ENCODE peak calls at places on chromosomes 12 and 14, in five cellular contexts. C is BE2C; W is neural crest cell; O is H54; P is stimulated activated CD4-positive, alpha-beta T cell treated with anti-CD3 and anti-CD28 coated beads, TNF-alpha, amount 100 ng/mL, for 4 hours. Y is an unnamed sample.
A peak's percentile ranks its signal among the peaks of the same experiment; 100 is the strongest.

GRCh38 chr14:89617471-89618291 is 200.6 kb upstream of the FOXN3 start:
- DNase-seq in C (peak; percentile 35), W (peak; percentile 6), O (no peak), P (no peak), Y (no peak)

GRCh38 chr12:56221233-56221756 is 427 bp downstream of the RNF41 start:
- DNase-seq in C (peak; percentile 34), W (peak; percentile 14), O (peak; percentile 59), P (no peak), Y (peak; percentile 81)

GRCh38 chr12:95653761-95654546 is 102.7 kb upstream of the USP44 start:
- DNase-seq in C (no peak), W (no peak), O (peak; percentile 40), P (no peak), Y (no peak)

GRCh38 chr12:106910202-106910601 is 45.5 kb upstream of the TMEM263 start:
- DNase-seq in C (no peak), W (no peak), O (no peak), P (no peak), Y (no peak)

GRCh38 chr14:106200539-106201310 is 674.3 kb downstream of the TMEM121 start:
- DNase-seq in C (no peak), W (no peak), O (no peak), P (no peak), Y (no peak)

GRCh38 chr14:50836515-50836914 is 5.6 kb upstream of the NIN start:
- DNase-seq in C (no peak), W (no peak), O (no peak), P (no peak), Y (no peak)

GRCh38 chr12:105032703-105033357 is 46.7 kb downstream of the NOPCHAP1 start:
- DNase-seq in C (no peak), W (no peak), O (no peak), P (no peak), Y (no peak)

GRCh38 chr12:58176296-58176869 is 235.0 kb downstream of the ATP23 start:
- DNase-seq in C (peak; percentile 53), W (peak; percentile 53), O (peak; percentile 9), P (no peak), Y (no peak)

GRCh38 chr12:130715150-130715995 is 726 bp downstream of the RIMBP2 start:
- DNase-seq in C (peak; percentile 62), W (no peak), O (no peak), P (no peak), Y (no peak)